ENCODE peak calls at places on chromosome 1, in eight cellular contexts. W, E, I, H, D, O, Q and J are unnamed samples.

GRCh38 chr1:169601096-169601881 is 15.0 kb upstream of the F5 start:
- DNase-seq in E (no peak), H (peak; percentile 51), D (no peak), I (no peak), Q (peak; percentile 20), W (peak; percentile 54), O (peak; percentile 23), J (no peak)

GRCh38 chr1:163168053-163168452 is 34.7 kb downstream of the RGS5 start:
- DNase-seq in O (no peak), D (no peak), E (no peak), W (no peak), H (no peak), Q (peak; percentile 96), I (no peak), J (no peak)

GRCh38 chr1:38888423-38889333 is 7.3 kb upstream of the GJA9 start:
- DNase-seq in W (no peak), Q (no peak), D (no peak), O (no peak), I (no peak), E (no peak), H (no peak), J (no peak)

GRCh38 chr1:230163205-230163604 is 96.2 kb downstream of the GALNT2 start:
- DNase-seq in D (no peak), E (peak; percentile 68), Q (peak; percentile 87), O (no peak), H (no peak), I (peak; percentile 35), W (no peak), J (no peak)

GRCh38 chr1:92442351-92442750 is 44.4 kb downstream of the GFI1 start:
- DNase-seq in W (no peak), Q (no peak), E (no peak), H (no peak), D (no peak), I (peak; percentile 8), O (no peak), J (no peak)

GRCh38 chr1:180530501-180530900 is 28.1 kb upstream of the ACBD6 start:
- DNase-seq in Q (peak; percentile 94), D (no peak), I (peak; percentile 24), W (no peak), H (no peak), O (no peak), E (no peak), J (peak; percentile 41)

GRCh38 chr1:115677172-115677542 is 35.4 kb downstream of the VANGL1 start:
- DNase-seq in I (no peak), Q (no peak), H (no peak), O (no peak), W (peak; percentile 55), D (no peak), E (no peak), J (no peak)

GRCh38 chr1:24896596-24897262 is 33.3 kb downstream of the RUNX3 start:
- DNase-seq in D (no peak), W (no peak), E (no peak), O (no peak), H (no peak), I (no peak), Q (no peak), J (no peak)

GRCh38 chr1:229196404-229197224 is 74.3 kb upstream of the RAB4A start:
- DNase-seq in O (no peak), H (no peak), W (no peak), I (no peak), E (no peak), D (no peak), Q (peak; percentile 54), J (no peak)

GRCh38 chr1:155218854-155219591 is 10.5 kb downstream of the MTX1 start:
- DNase-seq in I (peak; percentile 73), Q (peak; percentile 69), E (no peak), O (peak; percentile 82), H (no peak), W (no peak), D (no peak), J (peak; percentile 20)

GRCh38 chr1:197692965-197693364 is 82.3 kb downstream of the DENND1B start:
- DNase-seq in O (peak; percentile 17), I (no peak), E (no peak), H (peak; percentile 3), W (peak; percentile 18), Q (peak; percentile 31), D (no peak), J (no peak)

GRCh38 chr1:85624361-85624760 is 43.8 kb downstream of the CCN1 start:
- DNase-seq in Q (no peak), O (no peak), I (no peak), E (no peak), W (no peak), H (no peak), D (no peak), J (no peak)

GRCh38 chr1:185824106-185824505 is 89.9 kb downstream of the HMCN1 start:
- DNase-seq in O (no peak), E (no peak), Q (no peak), D (no peak), W (no peak), I (no peak), H (no peak), J (no peak)

GRCh38 chr1:150813028-150813707 is 5.1 kb upstream of the CTSK start:
- DNase-seq in O (peak; percentile 78), W (peak; percentile 70), H (peak; percentile 19), Q (peak; percentile 77), D (peak; percentile 45), I (peak; percentile 68), E (peak; percentile 28), J (peak; percentile 72)

GRCh38 chr1:93056214-93056613 is 22.9 kb upstream of the MTF2 start:
- DNase-seq in H (no peak), O (peak; percentile 39), D (no peak), I (no peak), E (no peak), Q (peak; percentile 55), W (peak; percentile 43), J (peak; percentile 63)

GRCh38 chr1:151924691-151925587 is 15.6 kb upstream of the THEM4 start:
- DNase-seq in W (peak; percentile 85), Q (no peak), I (no peak), E (no peak), D (no peak), H (no peak), O (no peak), J (no peak)

GRCh38 chr1:201708085-201708512 is 120.9 kb upstream of the IPO9 start:
- DNase-seq in D (no peak), W (no peak), H (no peak), Q (peak; percentile 83), O (no peak), I (no peak), E (no peak), J (no peak)

GRCh38 chr1:219362702-219363101 is 189.0 kb downstream of the LYPLAL1 start:
- DNase-seq in D (no peak), Q (no peak), I (no peak), H (no peak), W (no peak), O (no peak), E (no peak), J (no peak)

GRCh38 chr1:19338323-19338762 is 26.2 kb downstream of the SLC66A1 start:
- DNase-seq in E (no peak), O (peak; percentile 40), D (no peak), I (peak; percentile 67), W (no peak), Q (no peak), H (no peak), J (peak; percentile 55)

GRCh38 chr1:1426961-1427934 is 6.2 kb upstream of the ANKRD65 start:
- DNase-seq in H (no peak), D (peak; percentile 59), W (no peak), I (no peak), O (peak; percentile 48), Q (no peak), E (no peak), J (no peak)

GRCh38 chr1:186983327-186983726 is 154.6 kb downstream of the PLA2G4A start:
- DNase-seq in Q (peak; percentile 98), W (no peak), O (no peak), D (no peak), I (peak; percentile 19), E (peak; percentile 23), H (no peak), J (no peak)

GRCh38 chr1:62038594-62039284 is 155.9 kb upstream of the L1TD1 start:
- DNase-seq in O (peak; percentile 2), D (no peak), E (no peak), W (no peak), I (no peak), Q (no peak), H (no peak), J (no peak)
- TF ChIP-seq CTCF in O (no peak), D (no peak), E (no peak), W (no peak), I (no peak), Q (no peak), H (no peak), J (peak; percentile 30)

GRCh38 chr1:208737922-208738321 is 493.7 kb upstream of the PLXNA2 start:
- DNase-seq in I (no peak), D (no peak), Q (no peak), E (no peak), W (peak; percentile 73), H (no peak), O (no peak), J (no peak)
- TF ChIP-seq CTCF in I (no peak), D (no peak), Q (no peak), E (no peak), W (peak; percentile 34), H (no peak), O (no peak), J (no peak)

GRCh38 chr1:40876436-40876761 is 14.2 kb upstream of the CITED4 start:
- DNase-seq in H (no peak), W (no peak), D (no peak), I (no peak), Q (no peak), O (peak; percentile 81), E (no peak), J (no peak)

GRCh38 chr1:40879487-40880175 is 17.5 kb upstream of the CITED4 start:
- DNase-seq in H (no peak), I (no peak), O (no peak), Q (no peak), D (no peak), W (no peak), E (no peak), J (no peak)

GRCh38 chr1:40878906-40879305 is 16.7 kb upstream of the CITED4 start:
- DNase-seq in H (no peak), I (no peak), O (no peak), E (no peak), W (no peak), Q (no peak), D (no peak), J (no peak)

GRCh38 chr1:40876891-40877290 is 14.7 kb upstream of the CITED4 start:
- DNase-seq in W (no peak), E (no peak), H (no peak), Q (peak; percentile 28), O (no peak), D (no peak), I (no peak), J (no peak)

DNA sequence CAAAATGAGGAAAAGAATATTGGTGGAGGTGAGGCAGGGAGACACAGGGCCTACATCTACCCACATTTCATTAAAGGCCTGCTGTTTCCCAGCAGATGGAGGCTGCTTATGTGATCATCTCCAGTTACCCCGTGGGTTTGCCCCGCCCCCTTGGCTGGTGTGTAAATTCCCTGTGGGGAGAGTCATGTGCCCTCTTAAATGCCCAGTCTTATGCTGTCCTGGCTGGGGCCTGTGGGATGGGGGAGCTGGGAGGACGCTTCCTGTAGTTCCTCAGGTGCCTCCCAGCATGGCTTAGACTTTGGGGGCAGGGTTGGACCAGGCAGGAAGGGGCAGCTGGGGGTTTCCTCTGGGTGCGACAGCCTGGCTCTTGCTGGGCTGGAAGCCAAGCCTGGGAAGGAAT is 15.5 kb upstream of the CITED4 start:
- DNase-seq in D (no peak), W (peak; percentile 54), E (peak; percentile 60), O (peak; percentile 41), Q (peak; percentile 91), I (peak; percentile 68), H (no peak), J (no peak)
- TF ChIP-seq CTCF in D (no peak), W (no peak), E (no peak), O (no peak), Q (no peak), I (no peak), H (no peak), J (no peak)

GRCh38 chr1:17629460-17629859 is 90.0 kb downstream of the ARHGEF10L start:
- DNase-seq in H (no peak), E (no peak), D (no peak), I (peak; percentile 24), W (no peak), Q (no peak), O (peak; percentile 24), J (peak; percentile 41)
- TF ChIP-seq CTCF in H (no peak), E (peak; percentile 15), D (no peak), I (no peak), W (peak; percentile 9), Q (peak; percentile 10), O (peak; percentile 50), J (peak; percentile 51)